ENCODE peak calls at places on chromosomes 1 and 21, in seven cellular contexts. P, I, S, X, G, Y and R are unnamed samples.

GRCh38 chr21:38965910-38966504 is 160.3 kb downstream of the ETS2 start:
- DNase-seq in P (no peak), I (no peak), S (no peak), X (peak), G (peak), Y (no peak), R (peak)

GRCh38 chr1:180975551-180975950 is 47.1 kb downstream of the STX6 start:
- DNase-seq in P (no peak), I (no peak), S (no peak), X (no peak), G (no peak), Y (no peak), R (no peak)

GRCh38 chr1:2593251-2593878 is 6.8 kb downstream of the PRXL2B start:
- DNase-seq in P (no peak), I (no peak), S (no peak), X (no peak), G (peak), Y (no peak), R (peak)

GRCh38 chr1:183303325-183303645 is 114.9 kb downstream of the NMNAT2 start:
- DNase-seq in P (no peak), I (no peak), S (no peak), X (no peak), G (no peak), Y (no peak), R (no peak)

GRCh38 chr1:22074803-22075202 is 22.3 kb downstream of the CDC42 start:
- DNase-seq in P (no peak), I (no peak), S (no peak), X (no peak), G (no peak), Y (no peak), R (no peak)

GRCh38 chr1:220001095-220001501 is 45.2 kb downstream of the EPRS1 start:
- DNase-seq in P (peak), I (no peak), S (no peak), X (peak), G (no peak), Y (no peak), R (no peak)

GRCh38 chr1:97577613-97578012 is 343.2 kb downstream of the DPYD start:
- DNase-seq in P (no peak), I (no peak), S (no peak), X (no peak), G (no peak), Y (no peak), R (no peak)

GRCh38 chr21:26572026-26572425 is 1.1 kb downstream of the CYYR1 start:
- DNase-seq in P (no peak), I (no peak), S (no peak), X (no peak), G (no peak), Y (no peak), R (no peak)

GRCh38 chr1:203153989-203154821 is 21.4 kb downstream of the MYBPH start:
- DNase-seq in P (no peak), I (no peak), S (no peak), X (peak), G (no peak), Y (no peak), R (no peak)

GRCh38 chr1:17023103-17023502 is 11.4 kb upstream of the ATP13A2 start:
- DNase-seq in P (no peak), I (no peak), S (no peak), X (no peak), G (no peak), Y (no peak), R (no peak)